ENCODE peak calls at places on chromosome 16, in nine cellular contexts. R, T, U, P, W, C, D, B and H are unnamed samples.

GRCh38 chr16:15434425-15435215 is at the start of gene BMERB1:
- DNase-seq in R (peak), T (no peak), U (peak), P (peak), W (peak), C (peak), D (peak), B (peak), H (peak)

GRCh38 chr16:53457670-53458069 is 23.4 kb downstream of the RBL2 start:
- DNase-seq in R (no peak), T (no peak), U (no peak), P (no peak), W (no peak), C (peak), D (no peak), B (peak), H (peak)

GRCh38 chr16:52193441-52193840 is 353.5 kb downstream of the TOX3 start:
- DNase-seq in R (no peak), T (no peak), U (no peak), P (no peak), W (no peak), C (no peak), D (no peak), B (no peak), H (no peak)

GRCh38 chr16:88951501-88951900 is 25.5 kb downstream of the CBFA2T3 start:
- DNase-seq in R (no peak), T (no peak), U (no peak), P (no peak), W (no peak), C (no peak), D (no peak), B (no peak), H (no peak)

GRCh38 chr16:15765880-15766279 is 90.9 kb downstream of the MYH11 start:
- DNase-seq in R (no peak), T (peak), U (peak), P (no peak), W (no peak), C (peak), D (peak), B (peak), H (peak)

GRCh38 chr16:194516-194915 is 14.3 kb downstream of the HBQ1 start:
- DNase-seq in R (no peak), T (no peak), U (no peak), P (no peak), W (no peak), C (no peak), D (no peak), B (peak), H (no peak)

GRCh38 chr16:80994451-80994850 is 12.2 kb downstream of the CMC2 start:
- DNase-seq in R (no peak), T (no peak), U (no peak), P (no peak), W (no peak), C (no peak), D (no peak), B (peak), H (no peak)

GRCh38 chr16:25270577-25270976 is 12.9 kb upstream of the ZKSCAN2 start:
- DNase-seq in R (no peak), T (no peak), U (no peak), P (no peak), W (no peak), C (no peak), D (no peak), B (no peak), H (no peak)

GRCh38 chr16:53982631-53983042 is 278.7 kb downstream of the FTO start:
- DNase-seq in R (no peak), T (no peak), U (no peak), P (no peak), W (no peak), C (no peak), D (no peak), B (peak), H (no peak)

GRCh38 chr16:57760357-57761160 is 25.0 kb downstream of the KATNB1 start:
- DNase-seq in R (no peak), T (no peak), U (no peak), P (no peak), W (no peak), C (no peak), D (no peak), B (no peak), H (no peak)

GRCh38 chr16:67723151-67723915 is 4.2 kb upstream of the GFOD2 start:
- DNase-seq in R (no peak), T (no peak), U (no peak), P (peak), W (no peak), C (no peak), D (no peak), B (peak), H (no peak)

GRCh38 chr16:66605177-66605999 is 884 bp downstream of the CMTM3 start:
- DNase-seq in R (peak), T (no peak), U (peak), P (peak), W (peak), C (peak), D (peak), B (peak), H (peak)

GRCh38 chr16:24645739-24646645 is 83.5 kb upstream of the TNRC6A start:
- DNase-seq in R (peak), T (no peak), U (no peak), P (no peak), W (peak), C (no peak), D (no peak), B (peak), H (no peak)

GRCh38 chr16:6020162-6020980 is 922.8 kb upstream of the EEF2KMT start:
- DNase-seq in R (no peak), T (no peak), U (no peak), P (no peak), W (no peak), C (no peak), D (peak), B (no peak), H (no peak)

GRCh38 chr16:31216552-31217530 is at the start of gene PYDC1:
- DNase-seq in R (no peak), T (no peak), U (no peak), P (no peak), W (no peak), C (peak), D (no peak), B (no peak), H (peak)

GRCh38 chr16:67961551-67961957 is 6.9 kb downstream of the SLC12A4 start:
- DNase-seq in R (no peak), T (peak), U (no peak), P (peak), W (peak), C (no peak), D (no peak), B (no peak), H (no peak)

GRCh38 chr16:30028438-30029093 is 2.5 kb downstream of the TLCD3B start:
- DNase-seq in R (no peak), T (no peak), U (no peak), P (no peak), W (no peak), C (no peak), D (peak), B (no peak), H (peak)

GRCh38 chr16:13923703-13924298 is 3.8 kb downstream of the ERCC4 start:
- DNase-seq in R (no peak), T (no peak), U (no peak), P (no peak), W (no peak), C (peak), D (no peak), B (peak), H (no peak)

GRCh38 chr16:4330277-4330882 is 14.5 kb downstream of the GLIS2 start:
- DNase-seq in R (peak), T (peak), U (peak), P (peak), W (peak), C (peak), D (peak), B (peak), H (peak)

GRCh38 chr16:4327386-4327781 is 11.5 kb downstream of the GLIS2 start:
- DNase-seq in R (no peak), T (no peak), U (no peak), P (no peak), W (no peak), C (no peak), D (no peak), B (no peak), H (no peak)

GRCh38 chr16:4328580-4329353 is 12.9 kb downstream of the GLIS2 start:
- DNase-seq in R (no peak), T (no peak), U (no peak), P (peak), W (no peak), C (no peak), D (no peak), B (no peak), H (no peak)

GRCh38 chr16:4329354-4329775 is 13.5 kb downstream of the GLIS2 start:
- DNase-seq in R (no peak), T (no peak), U (no peak), P (peak), W (no peak), C (no peak), D (no peak), B (no peak), H (no peak)

DNA sequence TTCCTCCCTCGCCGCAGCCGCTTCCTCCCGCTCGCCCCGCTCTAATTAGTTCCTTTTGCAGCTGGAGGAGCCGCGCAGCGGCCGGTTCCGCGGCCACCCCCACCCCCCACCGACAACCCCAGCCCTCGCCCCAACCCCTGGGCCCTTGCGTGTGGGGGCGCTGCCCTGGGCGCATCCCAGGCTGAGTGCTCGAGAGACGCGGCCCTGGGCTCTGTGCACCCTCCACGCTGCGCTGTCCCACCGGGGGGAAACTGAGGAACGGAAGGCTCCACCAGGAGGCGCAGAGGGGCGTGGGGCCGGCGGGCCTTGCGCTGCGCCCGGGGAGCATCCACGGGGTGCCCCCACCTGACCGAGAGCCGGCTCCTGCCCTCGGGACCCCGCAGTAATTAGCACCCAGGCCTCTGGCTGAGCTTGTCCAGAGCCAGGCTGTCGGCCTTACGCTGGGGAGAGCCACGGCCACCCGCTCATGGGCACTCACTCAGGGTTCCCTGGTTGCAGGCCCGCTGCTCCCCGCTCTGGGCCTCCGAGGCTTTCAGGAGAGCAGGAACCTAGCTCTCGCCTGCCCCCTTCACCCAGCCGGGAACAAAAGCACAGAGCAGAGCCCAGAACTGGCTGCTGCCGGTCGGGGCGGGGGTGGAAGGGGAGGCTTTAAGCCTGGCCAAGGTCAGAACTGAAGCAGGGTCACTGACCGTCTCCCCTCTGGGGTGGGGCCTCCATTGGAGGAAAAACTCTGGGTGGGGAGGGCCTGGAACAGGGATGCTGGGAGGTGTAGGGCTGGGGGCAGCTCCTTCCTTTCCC is 12.1 kb downstream of the GLIS2 start:
- DNase-seq in R (peak), T (peak), U (peak), P (peak), W (peak), C (peak), D (peak), B (peak), H (peak)
- TF ChIP-seq CTCF in R (no peak), T (peak), U (peak), P (peak), W (peak), C (peak), D (peak), B (peak), H (peak)

GRCh38 chr16:17829826-17830225 is 359.1 kb upstream of the XYLT1 start:
- DNase-seq in R (no peak), T (no peak), U (no peak), P (no peak), W (no peak), C (no peak), D (no peak), B (no peak), H (no peak)

GRCh38 chr16:17828012-17828411 is 357.3 kb upstream of the XYLT1 start:
- DNase-seq in R (no peak), T (no peak), U (no peak), P (no peak), W (no peak), C (no peak), D (no peak), B (peak), H (no peak)

GRCh38 chr16:17832738-17833137 is 362.0 kb upstream of the XYLT1 start:
- DNase-seq in R (no peak), T (no peak), U (no peak), P (no peak), W (no peak), C (no peak), D (no peak), B (no peak), H (no peak)

GRCh38 chr16:17830651-17831050 is 359.9 kb upstream of the XYLT1 start:
- DNase-seq in R (no peak), T (no peak), U (no peak), P (no peak), W (no peak), C (no peak), D (no peak), B (no peak), H (no peak)

DNA sequence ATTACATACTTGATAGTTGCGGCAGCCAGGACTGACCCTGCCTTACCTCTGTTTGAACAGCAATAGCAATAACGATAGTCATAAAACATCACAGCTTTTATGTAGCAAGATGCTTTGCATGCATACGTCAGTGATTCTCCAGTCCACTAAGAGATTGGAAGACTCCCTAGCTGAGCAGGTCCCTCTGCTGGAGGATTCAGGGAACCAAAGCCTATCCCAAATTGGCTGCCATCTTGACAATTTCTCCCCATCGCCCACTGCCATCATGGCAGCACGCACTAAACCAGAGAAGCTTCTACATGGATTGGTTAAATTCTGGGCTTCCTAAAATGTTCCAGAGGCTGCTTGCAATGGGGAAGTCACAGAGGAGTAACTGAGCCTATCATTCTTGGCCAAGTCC is 360.6 kb upstream of the XYLT1 start:
- DNase-seq in R (no peak), T (no peak), U (no peak), P (no peak), W (no peak), C (no peak), D (peak), B (peak), H (no peak)
- TF ChIP-seq CTCF in R (no peak), T (no peak), U (peak), P (no peak), W (no peak), C (no peak), D (no peak), B (peak), H (no peak)

GRCh38 chr16:11032000-11032921 is 87.9 kb downstream of the CLEC16A start:
- DNase-seq in R (peak), T (no peak), U (no peak), P (no peak), W (no peak), C (no peak), D (no peak), B (no peak), H (no peak)
- TF ChIP-seq CTCF in R (no peak), T (no peak), U (no peak), P (no peak), W (no peak), C (no peak), D (no peak), B (no peak), H (no peak)

GRCh38 chr16:2706085-2706484 is 13.9 kb downstream of the PRSS27 start:
- DNase-seq in R (no peak), T (no peak), U (no peak), P (no peak), W (no peak), C (no peak), D (no peak), B (no peak), H (no peak)
- TF ChIP-seq CTCF in R (no peak), T (no peak), U (no peak), P (no peak), W (no peak), C (no peak), D (no peak), B (no peak), H (no peak)

DNA sequence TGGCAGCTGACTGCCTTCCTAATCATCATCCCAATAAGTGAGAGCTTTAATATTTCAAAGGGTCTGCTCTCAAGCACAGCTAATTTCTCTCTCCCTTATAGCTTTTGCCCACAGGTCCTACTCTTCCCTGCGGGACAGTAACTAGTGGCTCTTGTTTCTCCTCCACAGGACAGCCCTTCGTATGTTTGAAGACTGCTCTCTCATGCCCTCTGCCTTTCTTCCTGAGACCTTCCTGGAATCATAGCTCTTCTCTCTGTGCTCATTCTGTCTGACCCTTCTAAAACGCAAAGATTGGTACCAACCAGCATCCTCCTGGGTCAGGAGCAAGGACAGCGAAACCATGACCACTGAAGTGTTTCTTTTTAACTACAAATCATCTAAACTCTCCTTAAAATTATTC is 168.9 kb downstream of the GRIN2A start:
- DNase-seq in R (no peak), T (no peak), U (no peak), P (no peak), W (no peak), C (no peak), D (no peak), B (no peak), H (no peak)
- TF ChIP-seq CTCF in R (no peak), T (no peak), U (no peak), P (no peak), W (no peak), C (no peak), D (no peak), B (no peak), H (no peak)

GRCh38 chr16:85751665-85752501 is 987 bp upstream of the C16orf74 start:
- DNase-seq in R (no peak), T (no peak), U (no peak), P (no peak), W (no peak), C (peak), D (no peak), B (no peak), H (no peak)

GRCh38 chr16:85753976-85754375 is 3.1 kb upstream of the C16orf74 start:
- DNase-seq in R (no peak), T (no peak), U (no peak), P (no peak), W (no peak), C (peak), D (no peak), B (no peak), H (no peak)

GRCh38 chr16:85753559-85753958 is 2.7 kb upstream of the C16orf74 start:
- DNase-seq in R (no peak), T (peak), U (no peak), P (no peak), W (no peak), C (no peak), D (no peak), B (no peak), H (no peak)

GRCh38 chr16:85754403-85754802 is 3.5 kb upstream of the C16orf74 start:
- DNase-seq in R (no peak), T (no peak), U (no peak), P (no peak), W (no peak), C (peak), D (no peak), B (no peak), H (no peak)

DNA sequence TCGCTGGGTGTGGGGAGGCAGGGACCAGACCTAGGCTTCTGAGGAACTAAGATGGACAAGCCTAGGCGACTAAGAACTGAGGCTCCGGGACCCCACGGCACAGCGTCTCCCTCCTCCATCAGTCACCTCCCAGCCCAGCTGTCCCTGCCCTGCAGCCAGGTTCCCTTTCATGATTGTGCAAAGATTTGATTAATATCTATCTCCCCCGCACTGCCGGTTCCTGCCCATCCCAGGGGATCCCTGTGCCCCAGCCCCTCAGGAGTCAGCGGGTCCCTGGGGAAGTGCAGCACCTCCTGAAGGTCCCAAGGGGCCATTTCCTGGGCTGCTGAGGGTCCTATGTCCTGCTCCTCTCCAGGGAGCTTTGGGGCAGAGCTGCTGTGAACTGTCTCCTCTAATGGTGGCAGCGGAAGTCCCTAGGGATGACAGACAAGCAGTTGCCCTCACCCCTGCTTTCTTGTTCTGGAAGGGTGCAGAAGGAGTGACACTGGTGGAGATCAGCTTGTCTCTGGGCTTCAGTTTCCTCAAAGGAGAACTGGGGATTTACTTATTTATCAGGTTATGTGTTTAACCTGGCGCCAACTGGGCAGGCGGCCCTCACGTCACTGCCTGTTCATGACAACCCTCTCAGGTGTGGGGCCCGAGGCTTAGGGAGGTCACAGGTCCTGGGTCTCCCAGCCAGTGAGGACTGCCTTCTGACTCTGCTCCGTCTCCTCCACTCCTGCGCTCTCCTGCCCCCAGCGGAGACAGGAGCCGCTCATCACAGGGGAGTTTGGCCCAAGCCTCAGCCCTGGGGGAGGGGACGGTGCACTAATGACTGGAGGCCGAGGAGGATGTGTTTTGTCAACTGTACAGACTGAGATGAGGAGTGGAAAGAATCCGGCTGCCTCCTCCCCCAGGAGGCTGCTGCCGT is 1.9 kb upstream of the C16orf74 start:
- DNase-seq in R (no peak), T (peak), U (peak), P (no peak), W (no peak), C (peak), D (peak), B (peak), H (no peak)
- TF ChIP-seq CTCF in R (no peak), T (peak), U (peak), P (no peak), W (no peak), C (no peak), D (no peak), B (peak), H (no peak)

DNA sequence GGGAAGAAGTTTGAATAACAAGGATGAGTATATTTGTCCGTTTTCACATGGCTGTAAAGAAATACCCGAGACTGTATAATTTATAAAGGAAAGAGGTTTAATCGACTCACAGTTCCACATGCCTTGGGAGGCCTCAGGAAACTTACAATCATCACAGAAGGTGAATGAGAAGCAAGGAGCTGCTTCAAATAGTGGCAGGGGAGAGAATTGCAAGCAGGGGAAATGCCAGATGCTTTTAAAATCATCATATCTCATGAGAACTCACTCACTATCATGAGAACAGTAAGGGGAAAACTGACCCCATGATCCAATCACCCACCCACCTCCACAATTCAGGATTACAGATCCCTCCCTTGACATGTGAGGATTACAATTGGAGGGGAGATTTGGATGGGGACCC is 212.8 kb upstream of the CDH8 start:
- DNase-seq in R (no peak), T (no peak), U (no peak), P (no peak), W (no peak), C (no peak), D (no peak), B (no peak), H (no peak)
- TF ChIP-seq CTCF in R (no peak), T (no peak), U (peak), P (no peak), W (no peak), C (no peak), D (no peak), B (no peak), H (no peak)